ENCODE peak calls at places on chromosomes 11 and 22, in nine cellular contexts. B is neural progenitor cell; Z is H9; A is PC-3; G is ascending aorta; R is effector memory CD4-positive, alpha-beta T cell; D is SK-N-SH; X is endodermal cell; S is transverse colon. I is an unnamed sample. For H3K4me1, the result is how much of the 10 kb centered on the place peaks cover.

GRCh38 chr22:49352361-49353169 is 475.1 kb downstream of the BRD1 start:
- DNase-seq in B (no peak), Z (peak), A (no peak), G (peak), R (no peak), D (no peak), X (peak), S (no peak), I (no peak)

GRCh38 chr11:72478596-72479143 is 44.3 kb upstream of the CLPB start:
- DNase-seq in B (no peak), Z (no peak), A (no peak), G (no peak), R (no peak), D (no peak), X (no peak), S (no peak), I (no peak)

GRCh38 chr11:12772324-12772723 is 98.1 kb downstream of the TEAD1 start:
- DNase-seq in B (no peak), Z (no peak), A (no peak), G (no peak), R (no peak), D (no peak), X (no peak), S (no peak), I (no peak)

GRCh38 chr11:30889116-30889765 is 303.1 kb upstream of the MPPED2 start:
- DNase-seq in B (no peak), Z (no peak), A (peak), G (no peak), R (no peak), D (no peak), X (no peak), S (no peak), I (no peak)

GRCh38 chr22:39705386-39705785 is 134.8 kb downstream of the CACNA1I start:
- DNase-seq in B (no peak), Z (no peak), A (no peak), G (no peak), R (no peak), D (no peak), X (no peak), S (no peak), I (no peak)

GRCh38 chr11:108302121-108302785 is 79.4 kb downstream of the ATM start:
- DNase-seq in B (no peak), Z (no peak), A (peak), G (no peak), R (no peak), D (no peak), X (no peak), S (no peak), I (no peak)

GRCh38 chr11:36622431-36623136 is 24.5 kb upstream of the RAG2 start:
- DNase-seq in B (peak), Z (no peak), A (peak), G (no peak), R (no peak), D (peak), X (no peak), S (no peak), I (no peak)

GRCh38 chr22:21701384-21701971 is 34.1 kb downstream of the YPEL1 start:
- DNase-seq in B (no peak), Z (no peak), A (no peak), G (no peak), R (no peak), D (no peak), X (no peak), S (no peak), I (no peak)

GRCh38 chr22:46587067-46587471 is 33.1 kb upstream of the GRAMD4 start:
- DNase-seq in B (no peak), Z (peak), A (no peak), G (no peak), R (no peak), D (no peak), X (no peak), S (peak), I (no peak)

GRCh38 chr11:44244649-44245308 is 65.2 kb downstream of the ALX4 start:
- DNase-seq in B (no peak), Z (no peak), A (no peak), G (no peak), R (no peak), D (no peak), X (no peak), S (no peak), I (no peak)

GRCh38 chr11:9838961-9839360 is 175.1 kb downstream of the SWAP70 start:
- DNase-seq in B (no peak), Z (no peak), A (peak), G (no peak), R (no peak), D (no peak), X (no peak), S (no peak), I (no peak)
- H3K27ac ChIP-seq in B (no peak), Z (no peak), A (peak), G (no peak), R (no peak), D (no peak), X (no peak), S (no peak), I (no peak)

DNA sequence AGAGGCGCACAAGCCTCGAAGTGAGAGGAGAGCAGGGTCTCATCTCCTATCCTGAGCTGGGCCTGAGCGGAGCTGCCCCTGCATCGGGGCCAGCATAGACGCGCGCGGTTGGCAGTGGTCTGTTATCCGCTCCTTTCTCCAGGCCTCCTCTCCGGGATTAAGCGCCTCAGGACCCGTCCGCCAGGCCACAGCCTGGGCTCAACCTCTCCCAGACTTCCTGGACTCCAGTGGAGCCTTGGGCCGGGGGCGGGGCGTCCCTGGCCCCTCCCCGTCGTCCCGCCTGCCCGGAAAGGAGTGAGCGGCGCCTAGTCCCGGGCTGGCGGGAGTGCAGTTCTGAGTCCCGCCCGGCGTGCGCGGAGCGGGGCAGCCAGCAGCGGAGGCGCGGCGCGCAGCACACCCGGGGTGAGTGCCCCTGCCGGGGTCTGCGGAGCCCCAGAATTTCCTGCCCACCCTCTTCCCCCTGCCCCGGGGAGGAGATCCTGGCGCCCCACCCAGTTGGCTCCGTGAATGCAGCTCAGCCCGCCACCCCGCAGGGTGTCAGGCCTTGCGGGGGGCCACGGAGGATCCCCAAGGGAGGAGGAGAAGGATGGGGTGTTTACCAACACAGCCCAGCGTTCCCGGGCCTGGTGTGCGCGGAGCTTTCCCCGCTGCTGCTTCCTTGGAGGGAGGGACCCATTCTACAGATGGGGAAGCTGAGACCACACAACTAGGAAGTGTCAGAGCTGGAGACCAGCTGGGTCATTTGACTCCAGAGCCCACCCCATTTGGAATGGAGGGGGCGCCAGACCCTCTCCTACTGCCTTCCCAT is at the start of gene TCIRG1:
- DNase-seq in B (peak), Z (peak), A (peak), G (peak), R (peak), D (peak), X (peak), S (peak), I (peak)
- H3K4me1 ChIP-seq in B (under half), Z (under half), A (under half), G (under half), R (under half), D (under half), X (under half), S (under half), I (under half)

DNA sequence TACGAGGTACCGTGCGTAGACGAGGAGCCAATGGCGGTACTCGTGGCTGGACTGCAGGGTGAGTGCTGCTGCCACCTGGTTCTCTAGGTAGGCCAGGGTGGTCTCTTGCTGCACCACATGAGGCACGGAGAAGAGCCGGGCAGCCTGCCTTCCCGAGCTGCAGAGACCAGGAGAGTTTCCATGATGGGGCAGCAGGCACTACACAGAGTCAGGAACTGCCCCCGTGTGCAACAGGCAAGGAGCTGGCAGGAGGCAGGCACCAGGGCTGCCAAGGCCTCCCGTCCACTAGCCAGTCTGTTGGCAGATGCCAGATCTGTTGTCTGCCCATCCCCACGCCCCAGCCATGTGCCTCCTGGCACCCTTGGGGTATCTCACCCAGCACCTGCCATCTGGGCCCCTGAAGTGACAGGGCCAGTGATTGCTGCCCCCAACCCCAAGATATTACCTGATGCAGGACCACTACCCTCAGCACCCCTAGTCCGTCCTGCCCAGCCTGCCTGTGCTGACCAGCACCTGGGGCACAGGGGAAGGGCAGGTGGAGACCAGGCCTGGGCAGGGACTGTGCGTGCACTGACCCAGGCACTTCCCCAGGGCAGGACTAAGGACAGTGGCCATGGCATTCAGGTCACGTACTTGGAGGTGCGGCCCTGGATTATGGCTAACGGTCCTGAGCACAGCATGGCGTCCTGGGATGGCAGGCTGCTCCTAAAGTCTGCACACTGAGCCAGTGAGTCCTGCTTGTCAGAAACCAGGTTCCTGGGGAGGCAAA is 62.0 kb upstream of the CLTCL1 start:
- DNase-seq in B (no peak), Z (no peak), A (no peak), G (peak), R (no peak), D (no peak), X (no peak), S (no peak), I (no peak)
- H3K27ac ChIP-seq in B (no peak), Z (no peak), A (no peak), G (no peak), R (no peak), D (no peak), X (no peak), S (no peak), I (no peak)

DNA sequence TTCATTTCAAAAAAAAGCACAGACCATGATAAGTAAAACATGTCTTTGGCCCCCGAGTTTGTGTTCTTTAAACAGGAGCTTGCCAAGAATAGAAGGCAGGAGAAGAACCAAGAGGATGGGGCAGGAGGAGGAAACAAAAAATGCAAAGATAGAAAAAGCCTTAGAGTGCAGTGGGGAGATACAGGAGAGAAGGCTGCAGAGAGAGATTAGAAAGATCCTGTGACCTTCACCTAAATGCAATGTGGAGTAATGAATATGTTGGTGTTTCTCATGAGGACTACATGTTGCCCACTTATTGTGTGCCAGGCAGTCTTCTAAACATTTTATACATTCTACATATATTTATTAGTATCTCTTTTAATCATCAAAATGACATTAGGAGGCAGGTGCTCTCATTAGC is 2.3 kb upstream of the APLNR start:
- DNase-seq in B (no peak), Z (no peak), A (no peak), G (no peak), R (no peak), D (no peak), X (no peak), S (no peak), I (no peak)
- H3K4me1 ChIP-seq in B (under half), Z (under half), A (under half), G (under half), R (under half), D (under half), X (under half), S (under half), I (under half)

I was measured in heart left ventricle.